ENCODE peak calls at places on chromosome 11, in seven cellular contexts. D, Q, V, T, G, W and O are unnamed samples. For H3K4me1 and H3K36me3, the result is how much of the 10 kb centered on the place peaks cover.

GRCh38 chr11:93532285-93532789 is 10.9 kb downstream of the SMCO4 start:
- DNase-seq in D (peak), Q (no peak), V (no peak), T (no peak), G (no peak), W (no peak), O (no peak)

GRCh38 chr11:26992031-26992541 is 1.8 kb upstream of the FIBIN start:
- DNase-seq in D (peak), Q (no peak), V (peak), T (no peak), G (no peak), W (no peak), O (no peak)

GRCh38 chr11:85602551-85603218 is 24.5 kb downstream of the DLG2 start:
- DNase-seq in D (peak), Q (no peak), V (no peak), T (no peak), G (no peak), W (no peak), O (no peak)

GRCh38 chr11:123405123-123405592 is 24.9 kb upstream of the GRAMD1B start:
- DNase-seq in D (no peak), Q (no peak), V (no peak), T (no peak), G (no peak), W (no peak), O (no peak)

GRCh38 chr11:66976048-66976467 is 954 bp downstream of the C11orf86 start:
- DNase-seq in D (no peak), Q (no peak), V (no peak), T (no peak), G (no peak), W (no peak), O (no peak)

GRCh38 chr11:72591785-72592490 is 82.3 kb downstream of the PDE2A start:
- DNase-seq in D (no peak), Q (no peak), V (no peak), T (peak), G (no peak), W (peak), O (no peak)

GRCh38 chr11:66100272-66101037 is 30.4 kb downstream of the PACS1 start:
- DNase-seq in D (no peak), Q (peak), V (peak), T (peak), G (peak), W (peak), O (peak)

GRCh38 chr11:72354356-72355115 is 79.8 kb downstream of the CLPB start:
- DNase-seq in D (peak), Q (no peak), V (no peak), T (no peak), G (no peak), W (no peak), O (no peak)

GRCh38 chr11:78228467-78228866 is 39.7 kb downstream of the USP35 start:
- DNase-seq in D (peak), Q (no peak), V (peak), T (no peak), G (no peak), W (no peak), O (no peak)

GRCh38 chr11:95121687-95122086 is 32.0 kb downstream of the ENDOD1 start:
- DNase-seq in D (no peak), Q (no peak), V (no peak), T (no peak), G (no peak), W (no peak), O (no peak)

GRCh38 chr11:18564149-18564548 is 24.4 kb downstream of the UEVLD start:
- DNase-seq in D (no peak), Q (no peak), V (no peak), T (no peak), G (no peak), W (no peak), O (no peak)

GRCh38 chr11:130089669-130090063 is 20.0 kb downstream of the APLP2 start:
- DNase-seq in D (no peak), Q (no peak), V (no peak), T (no peak), G (no peak), W (no peak), O (no peak)

GRCh38 chr11:9601876-9602199 is 28.4 kb downstream of the WEE1 start:
- DNase-seq in D (no peak), Q (no peak), V (no peak), T (no peak), G (no peak), W (no peak), O (no peak)

GRCh38 chr11:69662021-69662698 is 13.0 kb downstream of the LTO1 start:
- DNase-seq in D (no peak), Q (no peak), V (no peak), T (no peak), G (no peak), W (no peak), O (peak)

GRCh38 chr11:73976451-73977151 is 6.0 kb downstream of the UCP2 start:
- DNase-seq in D (no peak), Q (no peak), V (no peak), T (no peak), G (no peak), W (no peak), O (no peak)

GRCh38 chr11:80280737-80281136 is 839.9 kb upstream of the TENM4 start:
- DNase-seq in D (no peak), Q (no peak), V (no peak), T (no peak), G (no peak), W (no peak), O (no peak)

GRCh38 chr11:34655335-34656008 is 34.6 kb downstream of the EHF start:
- DNase-seq in D (peak), Q (no peak), V (no peak), T (no peak), G (no peak), W (no peak), O (no peak)

GRCh38 chr11:120197254-120197891 is 13.5 kb upstream of the OAF start:
- DNase-seq in D (no peak), Q (no peak), V (peak), T (no peak), G (no peak), W (no peak), O (peak)

GRCh38 chr11:96051820-96052219 is 127.9 kb upstream of the MTMR2 start:
- DNase-seq in D (no peak), Q (no peak), V (no peak), T (no peak), G (no peak), W (no peak), O (no peak)

GRCh38 chr11:2791521-2792375 is 92.0 kb upstream of the KCNQ1OT1 start:
- DNase-seq in D (no peak), Q (no peak), V (no peak), T (peak), G (peak), W (no peak), O (peak)

GRCh38 chr11:2314525-2315394 is 12.9 kb downstream of the TSPAN32 start:
- DNase-seq in D (peak), Q (no peak), V (no peak), T (no peak), G (peak), W (no peak), O (peak)

GRCh38 chr11:35036642-35037041 is 102.3 kb upstream of the CD44 start:
- DNase-seq in D (no peak), Q (no peak), V (no peak), T (no peak), G (no peak), W (no peak), O (no peak)

GRCh38 chr11:59200421-59200746 is 12.3 kb downstream of the MPEG1 start:
- DNase-seq in D (no peak), Q (no peak), V (no peak), T (no peak), G (no peak), W (no peak), O (no peak)

GRCh38 chr11:118144301-118144701 is 8.3 kb downstream of the SCN4B start:
- DNase-seq in D (no peak), Q (no peak), V (no peak), T (no peak), G (no peak), W (no peak), O (peak)

GRCh38 chr11:1205121-1205986 is 17.5 kb upstream of the MUC5B start:
- DNase-seq in D (no peak), Q (no peak), V (no peak), T (no peak), G (peak), W (no peak), O (peak)

GRCh38 chr11:87421422-87421821 is 383.7 kb downstream of the TMEM135 start:
- DNase-seq in D (peak), Q (no peak), V (peak), T (no peak), G (peak), W (peak), O (no peak)

GRCh38 chr11:36155770-36156485 is 133.3 kb downstream of the COMMD9 start:
- DNase-seq in D (peak), Q (no peak), V (no peak), T (no peak), G (no peak), W (no peak), O (no peak)

GRCh38 chr11:33242575-33242974 is 14.6 kb upstream of the HIPK3 start:
- DNase-seq in D (no peak), Q (no peak), V (no peak), T (no peak), G (no peak), W (no peak), O (no peak)

GRCh38 chr11:21285104-21285503 is 615.7 kb downstream of the NELL1 start:
- DNase-seq in D (no peak), Q (no peak), V (no peak), T (no peak), G (no peak), W (no peak), O (no peak)

GRCh38 chr11:72981067-72981466 is 161.1 kb downstream of the FCHSD2 start:
- DNase-seq in D (no peak), Q (no peak), V (no peak), T (no peak), G (no peak), W (no peak), O (no peak)

GRCh38 chr11:35539781-35540281 is 14.4 kb upstream of the PAMR1 start:
- DNase-seq in D (peak), Q (no peak), V (no peak), T (no peak), G (no peak), W (no peak), O (peak)

GRCh38 chr11:15826826-15827225 is 529.5 kb downstream of the SOX6 start:
- DNase-seq in D (no peak), Q (no peak), V (no peak), T (no peak), G (no peak), W (no peak), O (peak)

DNA sequence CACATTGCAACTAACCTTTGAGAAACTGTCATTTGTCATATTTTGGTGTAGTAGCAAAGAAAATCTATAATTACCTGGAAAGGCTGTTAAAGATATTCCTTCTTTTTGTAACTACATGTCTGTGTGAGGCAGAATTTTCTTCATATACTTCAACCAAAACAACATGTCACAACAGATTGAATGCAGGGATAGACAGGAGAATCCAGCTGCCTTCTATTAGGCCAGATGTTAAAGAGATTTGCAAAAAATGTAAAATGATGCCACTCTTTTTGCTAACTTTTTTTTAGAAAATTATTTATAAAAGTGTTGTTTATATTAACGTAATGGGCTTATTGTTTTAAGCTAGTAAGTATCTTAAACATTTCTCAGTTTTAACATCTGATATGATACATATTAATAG is 12.7 kb downstream of the DGKZ start:
- DNase-seq in D (peak), Q (no peak), V (no peak), T (no peak), G (no peak), W (no peak), O (no peak)
- H3K4me1 ChIP-seq in D (under half), Q (under half), V (under half), T (half or more), G (under half), W (half or more), O (under half)

GRCh38 chr11:44944181-44944852 is 6.4 kb downstream of the TP53I11 start:
- DNase-seq in D (peak), Q (no peak), V (no peak), T (no peak), G (no peak), W (no peak), O (peak)
- H3K36me3 ChIP-seq in D (under half), Q (under half), V (under half), T (under half), G (under half), W (under half), O (under half)

GRCh38 chr11:43944761-43945311 is 2.4 kb downstream of the C11orf96 start:
- DNase-seq in D (peak), Q (peak), V (peak), T (peak), G (peak), W (peak), O (peak)
- H3K4me3 ChIP-seq in D (no peak), Q (no peak), V (peak), T (no peak), G (peak), W (no peak), O (peak)

GRCh38 chr11:41508121-41508520 is 48.7 kb upstream of the LRRC4C start:
- DNase-seq in D (no peak), Q (no peak), V (no peak), T (no peak), G (no peak), W (no peak), O (no peak)
- H3K4me1 ChIP-seq in D (under half), Q (under half), V (under half), T (under half), G (under half), W (under half), O (under half)

GRCh38 chr11:114880458-114880857 is 202.1 kb downstream of the NXPE2 start:
- DNase-seq in D (no peak), Q (no peak), V (no peak), T (no peak), G (no peak), W (no peak), O (no peak)
- H3K36me3 ChIP-seq in D (under half), Q (under half), V (under half), T (under half), G (under half), W (under half), O (under half)

GRCh38 chr11:61618991-61619390 is 38.1 kb upstream of the SYT7 start:
- DNase-seq in D (no peak), Q (no peak), V (no peak), T (no peak), G (no peak), W (no peak), O (no peak)
- H3K4me3 ChIP-seq in D (no peak), Q (no peak), V (no peak), T (no peak), G (no peak), W (no peak), O (no peak)